ENCODE peak calls at places on chromosome 1, in seven cellular contexts. P is right lobe of liver, W is upper lobe of left lung, H is K562, B is A549, Y is NB4, V is sigmoid colon. F is an unnamed sample.

GRCh38 chr1:7808253-7808844 is 24.3 kb downstream of the PER3 start:
- DNase-seq in V (no peak), P (no peak), H (peak; percentile 54), W (no peak), Y (peak; percentile 55), B (peak; percentile 44), F (no peak)

GRCh38 chr1:13228343-13228781 is 2.4 kb upstream of the PRAMEF18 start:
- DNase-seq in Y (peak; percentile 53), V (no peak), P (no peak), B (peak; percentile 48), H (peak; percentile 75), W (peak; percentile 42), F (no peak)

GRCh38 chr1:82153282-82153630 is 352.5 kb downstream of the ADGRL2 start:
- DNase-seq in P (no peak), V (no peak), H (no peak), Y (no peak), W (no peak), B (no peak), F (no peak)

GRCh38 chr1:14659913-14660312 is 61.4 kb downstream of the KAZN start:
- DNase-seq in V (no peak), H (no peak), W (no peak), B (no peak), Y (no peak), P (no peak), F (no peak)

GRCh38 chr1:225941220-225941948 is at the start of gene LEFTY2:
- DNase-seq in Y (no peak), V (no peak), W (no peak), H (no peak), B (no peak), P (no peak), F (no peak)

GRCh38 chr1:42533101-42533863 is 70.2 kb downstream of the CCDC30 start:
- DNase-seq in P (no peak), V (no peak), Y (no peak), H (no peak), B (no peak), W (no peak), F (no peak)

GRCh38 chr1:245829861-245830260 is 675.1 kb downstream of the KIF26B start:
- DNase-seq in P (no peak), H (no peak), W (no peak), B (no peak), V (no peak), Y (no peak), F (no peak)

GRCh38 chr1:167910530-167910929 is 3.4 kb downstream of the ADCY10 start:
- DNase-seq in P (no peak), Y (no peak), V (no peak), W (no peak), B (no peak), H (no peak), F (no peak)

GRCh38 chr1:171985639-171986038 is 144.3 kb downstream of the DNM3 start:
- DNase-seq in P (no peak), H (peak; percentile 62), Y (peak; percentile 3), W (no peak), V (no peak), B (peak; percentile 45), F (no peak)

GRCh38 chr1:175073633-175074032 is 6.0 kb downstream of the TNN start:
- DNase-seq in B (no peak), V (no peak), P (no peak), Y (peak; percentile 19), W (no peak), H (no peak), F (no peak)

DNA sequence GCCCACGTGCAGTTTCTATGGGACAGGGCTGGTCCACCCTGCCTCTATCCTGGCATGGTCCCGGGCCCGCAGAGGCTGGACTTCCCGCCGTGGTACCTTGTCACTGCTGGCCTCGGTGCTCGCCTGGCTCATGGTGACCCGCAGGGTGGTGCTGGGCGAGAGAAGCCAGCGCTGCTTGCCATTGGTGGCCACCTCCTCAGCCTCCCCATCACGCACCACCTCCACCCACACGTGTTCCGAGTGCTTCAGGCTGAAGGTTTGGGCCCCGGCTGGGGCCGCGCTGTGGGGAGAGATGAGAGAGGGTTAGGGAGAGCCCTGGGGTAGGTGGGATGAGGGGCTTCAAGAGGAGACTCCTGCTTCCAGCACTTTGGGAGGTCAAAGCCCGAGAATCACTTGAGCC is 14.5 kb downstream of the PADI2 start:
- DNase-seq in Y (no peak), B (no peak), P (no peak), W (no peak), H (no peak), V (no peak), F (no peak)
- TF ChIP-seq POLR2A in Y (no peak), B (no peak), P (no peak), W (no peak), H (no peak), V (no peak), F (no peak)

GRCh38 chr1:112704908-112705627 is 1.9 kb downstream of the RHOC start:
- DNase-seq in Y (peak; percentile 93), B (peak; percentile 88), H (peak; percentile 99), V (peak; percentile 97), P (peak; percentile 74), W (peak; percentile 94), F (peak; percentile 95)
- TF ChIP-seq POLR2A in Y (peak; percentile 65), B (peak; percentile 44), H (peak; percentile 96), V (peak; percentile 22), P (peak; percentile 84), W (no peak), F (peak; percentile 70)

DNA sequence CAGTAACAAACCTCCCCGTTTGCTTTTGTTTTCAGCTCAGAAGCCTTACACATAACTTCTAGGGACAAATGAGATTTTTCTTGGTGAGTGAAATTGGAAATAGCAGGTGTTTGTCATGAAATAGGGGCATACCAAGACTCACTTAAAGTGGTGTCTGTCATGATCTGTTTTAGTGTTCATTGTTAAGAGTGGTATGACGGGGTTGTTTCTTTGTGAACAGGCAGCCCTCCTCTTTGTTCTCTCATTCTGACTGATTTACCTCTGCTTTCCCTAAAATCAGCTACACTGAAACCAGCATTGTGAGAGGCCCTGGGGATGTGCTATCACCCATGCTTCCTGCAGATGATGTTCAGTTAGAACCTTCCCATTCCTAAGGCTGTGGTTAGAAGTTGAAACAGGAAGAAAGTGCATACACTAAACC is 2.5 kb upstream of the ERO1B start:
- DNase-seq in P (no peak), W (no peak), H (no peak), B (no peak), Y (peak; percentile 48), V (no peak), F (no peak)
- TF ChIP-seq POLR2A in P (no peak), W (no peak), H (no peak), B (no peak), Y (no peak), V (no peak), F (no peak)

GRCh38 chr1:64966158-64966963 is at the start of gene JAK1:
- DNase-seq in Y (peak; percentile 84), V (peak; percentile 94), H (peak; percentile 89), P (peak; percentile 92), B (peak; percentile 71), W (peak; percentile 88), F (peak; percentile 82)
- TF ChIP-seq POLR2A in Y (peak; percentile 74), V (no peak), H (peak; percentile 42), P (peak; percentile 97), B (peak; percentile 81), W (no peak), F (peak; percentile 95)

F was measured in H54.